ENCODE peak calls at places on chromosome 13, in six cellular contexts. One of them, this sample, is unnamed.

GRCh38 chr13:53143757-53144320 is 115.2 kb downstream of the OLFM4 start:
- DNase-seq in GM12878: no peak
- DNase-seq in HepG2: no peak
- DNase-seq in H1: no peak
- DNase-seq in K562: no peak
- DNase-seq in GM12891: no peak
- DNase-seq in this sample: no peak

GRCh38 chr13:37669845-37670244 is 71.3 kb upstream of the POSTN start:
- DNase-seq in GM12891: no peak
- DNase-seq in H1: no peak
- DNase-seq in K562: no peak
- DNase-seq in HepG2: no peak
- DNase-seq in GM12878: no peak
- DNase-seq in this sample: no peak

GRCh38 chr13:27309401-27309958 is 38.9 kb downstream of the RASL11A start:
- DNase-seq in HepG2: no peak
- DNase-seq in H1: no peak
- DNase-seq in GM12878: no peak
- DNase-seq in K562: no peak
- DNase-seq in GM12891: no peak
- DNase-seq in this sample: no peak

GRCh38 chr13:48318714-48319457 is 15.3 kb downstream of the RB1 start:
- DNase-seq in GM12878: no peak
- DNase-seq in K562: no peak
- DNase-seq in HepG2: no peak
- DNase-seq in H1: no peak
- DNase-seq in GM12891: no peak
- DNase-seq in this sample: no peak

GRCh38 chr13:44679602-44680001 is 103.5 kb upstream of the TSC22D1 start:
- DNase-seq in K562: no peak
- DNase-seq in HepG2: no peak
- DNase-seq in GM12878: no peak
- DNase-seq in H1: no peak
- DNase-seq in GM12891: no peak
- DNase-seq in this sample: no peak

GRCh38 chr13:109408596-109409382 is 377.6 kb downstream of the IRS2 start:
- DNase-seq in GM12891: no peak
- DNase-seq in HepG2: no peak
- DNase-seq in GM12878: no peak
- DNase-seq in H1: no peak
- DNase-seq in K562: no peak
- DNase-seq in this sample: no peak

GRCh38 chr13:93226065-93226622 is 463 bp upstream of the GPC6 start:
- DNase-seq in K562: no peak
- DNase-seq in GM12878: no peak
- DNase-seq in H1: no peak
- DNase-seq in HepG2: peak
- DNase-seq in GM12891: no peak
- DNase-seq in this sample: no peak

GRCh38 chr13:110680852-110681251 is 25.1 kb downstream of the CARS2 start:
- DNase-seq in GM12891: no peak
- DNase-seq in H1: peak
- DNase-seq in K562: peak
- DNase-seq in HepG2: peak
- DNase-seq in GM12878: no peak
- DNase-seq in this sample: peak

GRCh38 chr13:113836917-113837553 is 26.8 kb downstream of the GAS6 start:
- DNase-seq in GM12891: no peak
- DNase-seq in K562: no peak
- DNase-seq in GM12878: no peak
- DNase-seq in HepG2: no peak
- DNase-seq in H1: no peak
- DNase-seq in this sample: no peak

GRCh38 chr13:99165753-99166587 is 34.7 kb upstream of the UBAC2 start:
- DNase-seq in HepG2: no peak
- DNase-seq in GM12891: no peak
- DNase-seq in GM12878: no peak
- DNase-seq in H1: no peak
- DNase-seq in K562: no peak
- DNase-seq in this sample: no peak

GRCh38 chr13:28805193-28805819 is 14.8 kb upstream of the MTUS2 start:
- DNase-seq in GM12891: no peak
- DNase-seq in H1: peak
- DNase-seq in GM12878: no peak
- DNase-seq in K562: peak
- DNase-seq in HepG2: no peak
- DNase-seq in this sample: no peak

GRCh38 chr13:52848455-52849190 is at the start of gene PCDH8:
- DNase-seq in H1: peak
- DNase-seq in HepG2: no peak
- DNase-seq in K562: no peak
- DNase-seq in GM12878: no peak
- DNase-seq in GM12891: no peak
- DNase-seq in this sample: no peak

GRCh38 chr13:113491982-113492381 is 1.5 kb upstream of the DCUN1D2 start:
- DNase-seq in HepG2: no peak
- DNase-seq in GM12891: no peak
- DNase-seq in K562: no peak
- DNase-seq in H1: no peak
- DNase-seq in GM12878: no peak
- DNase-seq in this sample: no peak

GRCh38 chr13:89695343-89696257 is 1651.9 kb upstream of the MIR17HG start:
- DNase-seq in GM12891: no peak
- DNase-seq in GM12878: no peak
- DNase-seq in K562: no peak
- DNase-seq in H1: peak
- DNase-seq in HepG2: peak
- DNase-seq in this sample: no peak

GRCh38 chr13:109331898-109332297 is 454.5 kb downstream of the IRS2 start:
- DNase-seq in HepG2: no peak
- DNase-seq in H1: no peak
- DNase-seq in GM12891: no peak
- DNase-seq in K562: no peak
- DNase-seq in GM12878: no peak
- DNase-seq in this sample: no peak

GRCh38 chr13:34767778-34768177 is 174.3 kb upstream of the NBEA start:
- DNase-seq in GM12878: no peak
- DNase-seq in H1: no peak
- DNase-seq in HepG2: no peak
- DNase-seq in GM12891: no peak
- DNase-seq in K562: no peak
- DNase-seq in this sample: no peak

GRCh38 chr13:23754506-23754905 is 134.7 kb downstream of the MIPEP start:
- DNase-seq in GM12878: no peak
- DNase-seq in GM12891: no peak
- DNase-seq in H1: no peak
- DNase-seq in K562: no peak
- DNase-seq in HepG2: peak
- DNase-seq in this sample: no peak

GRCh38 chr13:32376642-32377418 is 51.1 kb downstream of the N4BP2L1 start:
- DNase-seq in HepG2: no peak
- DNase-seq in H1: no peak
- DNase-seq in GM12878: no peak
- DNase-seq in K562: no peak
- DNase-seq in GM12891: no peak
- DNase-seq in this sample: no peak

GRCh38 chr13:48585456-48585840 is 52.6 kb upstream of the RCBTB2 start:
- DNase-seq in GM12891: no peak
- DNase-seq in GM12878: no peak
- DNase-seq in K562: no peak
- DNase-seq in H1: no peak
- DNase-seq in HepG2: peak
- DNase-seq in this sample: no peak

GRCh38 chr13:89977203-89977602 is 1370.3 kb upstream of the MIR17HG start:
- DNase-seq in HepG2: no peak
- DNase-seq in H1: no peak
- DNase-seq in GM12878: no peak
- DNase-seq in K562: no peak
- DNase-seq in GM12891: no peak
- DNase-seq in this sample: no peak

GRCh38 chr13:53522034-53522433 is 493.4 kb downstream of the OLFM4 start:
- DNase-seq in H1: no peak
- DNase-seq in GM12878: no peak
- DNase-seq in HepG2: no peak
- DNase-seq in K562: no peak
- DNase-seq in GM12891: no peak
- DNase-seq in this sample: no peak

GRCh38 chr13:31161583-31162150 is at the start of gene HSPH1:
- DNase-seq in GM12891: peak
- DNase-seq in GM12878: peak
- DNase-seq in K562: peak
- DNase-seq in HepG2: peak
- DNase-seq in H1: no peak
- DNase-seq in this sample: peak
- TF ChIP-seq POLR2AphosphoS5 in GM12891: peak
- TF ChIP-seq POLR2AphosphoS5 in GM12878: peak
- TF ChIP-seq POLR2AphosphoS5 in K562: no peak
- TF ChIP-seq POLR2AphosphoS5 in HepG2: peak
- TF ChIP-seq POLR2AphosphoS5 in H1: peak
- TF ChIP-seq POLR2AphosphoS5 in this sample: peak

GRCh38 chr13:51005566-51005965 is 96.0 kb downstream of the RNASEH2B start:
- DNase-seq in HepG2: no peak
- DNase-seq in GM12891: no peak
- DNase-seq in H1: no peak
- DNase-seq in GM12878: no peak
- DNase-seq in K562: no peak
- DNase-seq in this sample: no peak
- TF ChIP-seq TAF1 in HepG2: no peak
- TF ChIP-seq TAF1 in GM12891: no peak
- TF ChIP-seq TAF1 in H1: no peak
- TF ChIP-seq TAF1 in GM12878: no peak
- TF ChIP-seq TAF1 in K562: no peak
- TF ChIP-seq TAF1 in this sample: no peak

GRCh38 chr13:97221491-97221890 is 642 bp upstream of the MBNL2 start:
- DNase-seq in H1: no peak
- DNase-seq in GM12878: no peak
- DNase-seq in K562: no peak
- DNase-seq in GM12891: no peak
- DNase-seq in HepG2: no peak
- DNase-seq in this sample: no peak

GRCh38 chr13:97224544-97225324 is 2.6 kb downstream of the MBNL2 start:
- DNase-seq in GM12891: no peak
- DNase-seq in H1: no peak
- DNase-seq in HepG2: peak
- DNase-seq in GM12878: no peak
- DNase-seq in K562: no peak
- DNase-seq in this sample: no peak

GRCh38 chr13:97221989-97222700 is at the start of gene MBNL2:
- DNase-seq in GM12878: peak
- DNase-seq in HepG2: peak
- DNase-seq in GM12891: peak
- DNase-seq in H1: peak
- DNase-seq in K562: peak
- DNase-seq in this sample: peak

GRCh38 chr13:97223711-97224461 is 1.8 kb downstream of the MBNL2 start:
- DNase-seq in HepG2: peak
- DNase-seq in GM12891: no peak
- DNase-seq in K562: peak
- DNase-seq in H1: peak
- DNase-seq in GM12878: no peak
- DNase-seq in this sample: no peak

GRCh38 chr13:97222934-97223710 is 989 bp downstream of the MBNL2 start:
- DNase-seq in GM12891: no peak
- DNase-seq in GM12878: no peak
- DNase-seq in HepG2: no peak
- DNase-seq in H1: no peak
- DNase-seq in K562: no peak
- DNase-seq in this sample: no peak
- TF ChIP-seq POLR2A in GM12891: no peak
- TF ChIP-seq POLR2A in GM12878: no peak
- TF ChIP-seq POLR2A in HepG2: no peak
- TF ChIP-seq POLR2A in H1: no peak
- TF ChIP-seq POLR2A in K562: no peak
- TF ChIP-seq POLR2A in this sample: no peak

DNA sequence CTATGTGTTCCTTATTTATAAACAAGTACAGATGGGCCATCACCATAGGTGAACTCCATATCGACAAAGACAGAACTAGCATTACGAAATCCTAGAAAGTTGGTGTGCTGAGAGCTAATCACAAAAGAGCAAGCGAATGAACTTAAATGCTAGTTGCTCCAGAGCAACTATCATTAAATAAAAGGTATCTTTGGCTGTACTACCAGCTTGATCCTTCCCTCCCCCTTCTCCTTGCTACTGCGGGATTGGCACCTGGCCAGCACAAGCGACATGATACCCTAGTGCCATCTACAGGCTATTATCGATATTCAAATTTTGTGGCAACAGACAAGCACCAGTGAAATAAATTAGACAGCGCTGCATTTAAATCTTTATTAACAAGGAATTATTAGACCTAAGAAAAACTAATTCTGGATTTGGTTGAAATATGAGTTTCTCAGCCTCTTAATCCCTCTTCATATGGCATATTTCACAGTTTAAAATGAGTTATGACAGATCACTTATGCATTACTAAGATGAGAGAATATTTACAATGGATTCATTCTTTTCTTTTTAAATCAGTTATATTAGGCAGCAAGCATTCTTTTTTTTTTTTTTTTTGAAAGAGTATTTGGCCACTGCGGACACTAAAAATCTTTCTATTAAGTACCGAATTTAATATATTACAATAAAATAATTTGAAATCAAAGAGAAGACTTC is 5.8 kb downstream of the PCDH9 start:
- DNase-seq in H1: no peak
- DNase-seq in K562: peak
- DNase-seq in GM12878: no peak
- DNase-seq in GM12891: no peak
- DNase-seq in HepG2: peak
- DNase-seq in this sample: no peak
- TF ChIP-seq POLR2AphosphoS5 in H1: no peak
- TF ChIP-seq POLR2AphosphoS5 in K562: peak
- TF ChIP-seq POLR2AphosphoS5 in GM12878: no peak
- TF ChIP-seq POLR2AphosphoS5 in GM12891: no peak
- TF ChIP-seq POLR2AphosphoS5 in HepG2: no peak
- TF ChIP-seq POLR2AphosphoS5 in this sample: no peak

GRCh38 chr13:100543872-100544602 is 44.6 kb downstream of the GGACT start:
- DNase-seq in GM12878: no peak
- DNase-seq in K562: no peak
- DNase-seq in HepG2: peak
- DNase-seq in GM12891: no peak
- DNase-seq in H1: peak
- DNase-seq in this sample: no peak

GRCh38 chr13:100542546-100543156 is 45.9 kb downstream of the GGACT start:
- DNase-seq in K562: peak
- DNase-seq in H1: peak
- DNase-seq in GM12878: peak
- DNase-seq in GM12891: peak
- DNase-seq in HepG2: peak
- DNase-seq in this sample: no peak

GRCh38 chr13:100546713-100547405 is 41.7 kb downstream of the GGACT start:
- DNase-seq in GM12891: no peak
- DNase-seq in H1: peak
- DNase-seq in HepG2: no peak
- DNase-seq in K562: no peak
- DNase-seq in GM12878: no peak
- DNase-seq in this sample: no peak

GRCh38 chr13:100545684-100546061 is 42.9 kb downstream of the GGACT start:
- DNase-seq in K562: no peak
- DNase-seq in GM12891: no peak
- DNase-seq in H1: peak
- DNase-seq in GM12878: no peak
- DNase-seq in HepG2: no peak
- DNase-seq in this sample: no peak

GRCh38 chr13:100544866-100545683 is 43.5 kb downstream of the GGACT start:
- DNase-seq in GM12891: no peak
- DNase-seq in K562: no peak
- DNase-seq in GM12878: no peak
- DNase-seq in H1: peak
- DNase-seq in HepG2: no peak
- DNase-seq in this sample: no peak
- TF ChIP-seq TAF1 in GM12891: no peak
- TF ChIP-seq TAF1 in K562: no peak
- TF ChIP-seq TAF1 in GM12878: no peak
- TF ChIP-seq TAF1 in H1: no peak
- TF ChIP-seq TAF1 in HepG2: no peak
- TF ChIP-seq TAF1 in this sample: no peak

This sample was measured in GM12892.